ENCODE peak calls at places on chromosomes 3 and 15, in four cellular contexts. H is dorsolateral prefrontal cortex, T is occipital lobe, S is cardiac muscle cell. W is an unnamed sample.

GRCh38 chr3:198113219-198114053 is 153.4 kb downstream of the LMLN start:
- DNase-seq in H (no peak), T (no peak), S (peak), W (no peak)

GRCh38 chr15:60912984-60913697 is 316.0 kb downstream of the RORA start:
- DNase-seq in H (no peak), T (no peak), S (peak), W (no peak)

GRCh38 chr3:34533468-34533867 is 735.0 kb downstream of the PDCD6IP start:
- DNase-seq in H (no peak), T (no peak), S (no peak), W (no peak)

GRCh38 chr15:34721802-34722795 is 32.7 kb downstream of the GJD2 start:
- DNase-seq in H (peak), T (peak), S (peak), W (peak)

GRCh38 chr15:87620393-87620792 is 636.1 kb downstream of the NTRK3 start:
- DNase-seq in H (no peak), T (no peak), S (no peak), W (no peak)

GRCh38 chr15:41894251-41894790 is 468 bp upstream of the SPTBN5 start:
- DNase-seq in H (no peak), T (no peak), S (no peak), W (no peak)

GRCh38 chr15:93420050-93420452 is 331.0 kb upstream of the RGMA start:
- DNase-seq in H (no peak), T (no peak), S (no peak), W (no peak)

GRCh38 chr3:163273694-163274093 is 1777.1 kb downstream of the OTOL1 start:
- DNase-seq in H (no peak), T (no peak), S (no peak), W (no peak)

GRCh38 chr3:108035751-108036150 is 55.1 kb downstream of the CD47 start:
- DNase-seq in H (no peak), T (no peak), S (peak), W (no peak)

GRCh38 chr3:152056481-152056880 is 183.0 kb downstream of the SUCNR1 start:
- DNase-seq in H (no peak), T (no peak), S (no peak), W (no peak)

GRCh38 chr3:50256978-50257890 is 11.7 kb upstream of the SEMA3B start:
- DNase-seq in H (no peak), T (no peak), S (no peak), W (peak)

GRCh38 chr3:192129586-192129985 is 597.8 kb downstream of the FGF12 start:
- DNase-seq in H (no peak), T (no peak), S (no peak), W (no peak)

GRCh38 chr15:40282870-40283614 is at the start of gene ANKRD63:
- DNase-seq in H (no peak), T (no peak), S (no peak), W (peak)

GRCh38 chr15:98650871-98651481 is 2.6 kb downstream of the IGF1R start:
- DNase-seq in H (peak), T (no peak), S (peak), W (no peak)

W was measured in HEK293T.